ENCODE peak calls at places on chromosomes 6 and 20, in seven cellular contexts. D is astrocyte of the spinal cord, Y is Peyer's patch, U is KBM-7, J is C1 segment of cervical spinal cord, O is hypothalamus, Z is caudate nucleus. P is an unnamed sample.

GRCh38 chr6:44008821-44009370 is 118.4 kb downstream of the MRPL14 start:
- DNase-seq in D (no peak), Y (no peak), U (no peak), J (no peak), O (no peak), Z (no peak), P (no peak)

GRCh38 chr6:167268683-167269280 is 22.3 kb upstream of the UNC93A start:
- DNase-seq in D (no peak), Y (no peak), U (no peak), J (no peak), O (no peak), Z (no peak), P (no peak)

GRCh38 chr20:63955281-63955845 is 853 bp downstream of the UCKL1 start:
- DNase-seq in D (peak; percentile 15), Y (no peak), U (peak; percentile 44), J (no peak), O (peak; percentile 57), Z (peak; percentile 27), P (peak; percentile 62)

GRCh38 chr20:33811763-33812672 is 870 bp downstream of the CHMP4B start:
- DNase-seq in D (peak; percentile 83), Y (peak; percentile 60), U (peak; percentile 45), J (peak; percentile 10), O (no peak), Z (no peak), P (peak; percentile 78)

GRCh38 chr6:129239825-129240491 is 357.0 kb downstream of the LAMA2 start:
- DNase-seq in D (no peak), Y (no peak), U (no peak), J (no peak), O (no peak), Z (no peak), P (no peak)

GRCh38 chr6:52305385-52305784 is 20.8 kb upstream of the MCM3 start:
- DNase-seq in D (no peak), Y (no peak), U (no peak), J (no peak), O (no peak), Z (no peak), P (no peak)

GRCh38 chr6:11710221-11710836 is 68.3 kb downstream of the ADTRP start:
- DNase-seq in D (no peak), Y (no peak), U (no peak), J (no peak), O (no peak), Z (no peak), P (peak; percentile 32)

GRCh38 chr20:43959079-43959919 is 44.6 kb downstream of the TOX2 start:
- DNase-seq in D (peak; percentile 29), Y (peak; percentile 58), U (peak; percentile 56), J (no peak), O (no peak), Z (no peak), P (peak; percentile 74)

GRCh38 chr20:58054744-58055373 is 173.6 kb downstream of the ANKRD60 start:
- DNase-seq in D (peak; percentile 19), Y (no peak), U (no peak), J (peak; percentile 20), O (peak; percentile 67), Z (peak; percentile 32), P (peak; percentile 47)

GRCh38 chr20:41245086-41245707 is 72.3 kb downstream of the ZHX3 start:
- DNase-seq in D (no peak), Y (no peak), U (no peak), J (no peak), O (no peak), Z (peak; percentile 35), P (peak; percentile 46)

GRCh38 chr20:9287826-9288225 is 218.9 kb downstream of the PLCB4 start:
- DNase-seq in D (no peak), Y (no peak), U (no peak), J (no peak), O (no peak), Z (no peak), P (no peak)

GRCh38 chr6:19869464-19869863 is 32.3 kb downstream of the ID4 start:
- DNase-seq in D (no peak), Y (no peak), U (no peak), J (no peak), O (no peak), Z (no peak), P (no peak)

GRCh38 chr6:41935190-41935569 is 6.4 kb downstream of the CCND3 start:
- DNase-seq in D (no peak), Y (no peak), U (no peak), J (no peak), O (no peak), Z (no peak), P (no peak)

GRCh38 chr6:110682460-110682853 is 132.8 kb downstream of the CDK19 start:
- DNase-seq in D (peak; percentile 85), Y (no peak), U (peak; percentile 92), J (peak; percentile 13), O (peak; percentile 10), Z (peak; percentile 32), P (peak; percentile 84)

GRCh38 chr20:38434310-38434741 is 802 bp downstream of the SNHG17 start:
- DNase-seq in D (no peak), Y (peak; percentile 57), U (peak; percentile 47), J (no peak), O (no peak), Z (no peak), P (no peak)

GRCh38 chr6:105199711-105200110 is 19.9 kb upstream of the POPDC3 start:
- DNase-seq in D (no peak), Y (no peak), U (no peak), J (no peak), O (no peak), Z (no peak), P (peak; percentile 34)

GRCh38 chr6:74671558-74672025 is 534.3 kb downstream of the COL12A1 start:
- DNase-seq in D (peak; percentile 96), Y (no peak), U (no peak), J (no peak), O (no peak), Z (no peak), P (peak; percentile 82)

GRCh38 chr6:117619178-117619577 is 16.9 kb upstream of the GOPC start:
- DNase-seq in D (no peak), Y (no peak), U (no peak), J (no peak), O (no peak), Z (no peak), P (no peak)

GRCh38 chr6:105628156-105628860 is 225.4 kb upstream of the PREP start:
- DNase-seq in D (no peak), Y (no peak), U (no peak), J (no peak), O (no peak), Z (no peak), P (no peak)

GRCh38 chr6:38686270-38687042 is 16.5 kb downstream of the GLO1 start:
- DNase-seq in D (no peak), Y (no peak), U (no peak), J (no peak), O (no peak), Z (no peak), P (no peak)

GRCh38 chr6:135680964-135681913 is 170.3 kb upstream of the PDE7B start:
- DNase-seq in D (peak; percentile 48), Y (no peak), U (no peak), J (no peak), O (peak; percentile 1), Z (no peak), P (peak; percentile 69)

GRCh38 chr6:166105341-166106075 is 62.1 kb downstream of the TBXT start:
- DNase-seq in D (no peak), Y (no peak), U (no peak), J (no peak), O (no peak), Z (no peak), P (no peak)

GRCh38 chr6:54860739-54861138 is 14.2 kb downstream of the FAM83B start:
- DNase-seq in D (peak; percentile 72), Y (no peak), U (no peak), J (no peak), O (no peak), Z (no peak), P (peak; percentile 70)

GRCh38 chr20:34920055-34920454 is 35.6 kb downstream of the GSS start:
- DNase-seq in D (no peak), Y (no peak), U (no peak), J (no peak), O (no peak), Z (no peak), P (no peak)

GRCh38 chr20:35974256-35974655 is 5.9 kb downstream of the CNBD2 start:
- DNase-seq in D (no peak), Y (no peak), U (no peak), J (no peak), O (no peak), Z (no peak), P (no peak)

GRCh38 chr6:145214570-145214969 is 520.8 kb downstream of the EPM2A start:
- DNase-seq in D (peak; percentile 53), Y (no peak), U (peak; percentile 49), J (no peak), O (no peak), Z (no peak), P (peak; percentile 58)

GRCh38 chr20:47740225-47741184 is 44.8 kb downstream of the SULF2 start:
- DNase-seq in D (no peak), Y (no peak), U (peak; percentile 26), J (no peak), O (no peak), Z (no peak), P (no peak)

GRCh38 chr6:14858808-14859207 is 387.1 kb upstream of the JARID2 start:
- DNase-seq in D (no peak), Y (no peak), U (no peak), J (no peak), O (no peak), Z (no peak), P (no peak)

GRCh38 chr6:14046476-14047068 is 71.0 kb upstream of the CD83 start:
- DNase-seq in D (peak; percentile 45), Y (no peak), U (peak; percentile 62), J (peak; percentile 6), O (peak; percentile 8), Z (no peak), P (peak; percentile 73)

GRCh38 chr6:153131037-153131981 is at the start of gene RGS17:
- DNase-seq in D (peak; percentile 80), Y (no peak), U (peak; percentile 57), J (peak; percentile 33), O (peak; percentile 56), Z (peak; percentile 41), P (peak; percentile 92)

GRCh38 chr6:35980991-35981645 is 43.3 kb downstream of the SLC26A8 start:
- DNase-seq in D (no peak), Y (no peak), U (no peak), J (no peak), O (no peak), Z (no peak), P (no peak)

GRCh38 chr6:123681957-123682462 is 45.3 kb upstream of the TRDN start:
- DNase-seq in D (no peak), Y (no peak), U (no peak), J (no peak), O (no peak), Z (no peak), P (no peak)

GRCh38 chr6:25302677-25303128 is 23.5 kb downstream of the CARMIL1 start:
- DNase-seq in D (peak; percentile 62), Y (no peak), U (no peak), J (no peak), O (no peak), Z (no peak), P (peak; percentile 90)

GRCh38 chr6:54031194-54031593 is 80.0 kb upstream of the MLIP start:
- DNase-seq in D (no peak), Y (no peak), U (no peak), J (no peak), O (no peak), Z (no peak), P (no peak)